ENCODE peak calls at places on chromosome 2, in six cellular contexts. W is PC-9, N is coronary artery, X is HFF-Myc, Q is transverse colon, A is astrocyte of the spinal cord. Y is an unnamed sample.

GRCh38 chr2:1686784-1687105 is 57.6 kb downstream of the PXDN start:
- DNase-seq in W (no peak), N (no peak), X (no peak), Q (no peak), A (peak; percentile 96), Y (no peak)

GRCh38 chr2:162126145-162126926 is 25.7 kb downstream of the GCG start:
- DNase-seq in W (no peak), N (no peak), X (no peak), Q (no peak), A (no peak), Y (no peak)

GRCh38 chr2:54560146-54560881 is 104.2 kb downstream of the SPTBN1 start:
- DNase-seq in W (no peak), N (peak; percentile 83), X (no peak), Q (peak; percentile 69), A (peak; percentile 71), Y (no peak)

GRCh38 chr2:226130192-226130591 is 669.4 kb downstream of the IRS1 start:
- DNase-seq in W (no peak), N (no peak), X (no peak), Q (no peak), A (peak; percentile 34), Y (no peak)

GRCh38 chr2:101330253-101330921 is 21.9 kb upstream of the RNF149 start:
- DNase-seq in W (peak; percentile 33), N (no peak), X (no peak), Q (peak; percentile 68), A (peak; percentile 49), Y (peak; percentile 24)

GRCh38 chr2:8525582-8526402 is 156.1 kb upstream of the ID2 start:
- DNase-seq in W (peak; percentile 43), N (no peak), X (no peak), Q (peak; percentile 90), A (peak; percentile 31), Y (no peak)

GRCh38 chr2:208571764-208572131 is 165.2 kb downstream of the PTH2R start:
- DNase-seq in W (no peak), N (no peak), X (no peak), Q (no peak), A (no peak), Y (no peak)

GRCh38 chr2:161223139-161223732 is 63.0 kb downstream of the TANK start:
- DNase-seq in W (no peak), N (no peak), X (no peak), Q (no peak), A (peak; percentile 66), Y (no peak)

GRCh38 chr2:215833531-215834162 is 179.7 kb downstream of the MREG start:
- DNase-seq in W (no peak), N (no peak), X (peak; percentile 43), Q (no peak), A (peak; percentile 91), Y (no peak)

GRCh38 chr2:56185582-56186046 is 1.8 kb downstream of the CCDC85A start:
- DNase-seq in W (peak; percentile 1), N (no peak), X (no peak), Q (no peak), A (peak; percentile 14), Y (no peak)

GRCh38 chr2:181780159-181781081 is 100.1 kb upstream of the NEUROD1 start:
- DNase-seq in W (peak; percentile 25), N (no peak), X (no peak), Q (peak; percentile 13), A (peak; percentile 79), Y (no peak)

GRCh38 chr2:38539086-38539485 is 63.6 kb downstream of the HNRNPLL start:
- DNase-seq in W (no peak), N (no peak), X (no peak), Q (no peak), A (no peak), Y (no peak)
- TF ChIP-seq CTCF in W (no peak), N (no peak), X (no peak), Q (no peak), A (no peak), Y (no peak)

GRCh38 chr2:220676695-220677094 is 895.4 kb downstream of the EPHA4 start:
- DNase-seq in W (no peak), N (no peak), X (no peak), Q (no peak), A (no peak), Y (no peak)

GRCh38 chr2:220669324-220669723 is 902.8 kb downstream of the EPHA4 start:
- DNase-seq in W (no peak), N (no peak), X (no peak), Q (no peak), A (no peak), Y (no peak)

GRCh38 chr2:220673475-220673874 is 898.6 kb downstream of the EPHA4 start:
- DNase-seq in W (no peak), N (no peak), X (no peak), Q (no peak), A (no peak), Y (no peak)

GRCh38 chr2:220670461-220670979 is 901.6 kb downstream of the EPHA4 start:
- DNase-seq in W (no peak), N (no peak), X (no peak), Q (peak; percentile 10), A (peak; percentile 5), Y (no peak)

GRCh38 chr2:220674033-220674432 is 898.1 kb downstream of the EPHA4 start:
- DNase-seq in W (no peak), N (no peak), X (no peak), Q (no peak), A (no peak), Y (no peak)
- TF ChIP-seq CTCF in W (no peak), N (no peak), X (no peak), Q (no peak), A (no peak), Y (no peak)

GRCh38 chr2:127158614-127159290 is 51.8 kb upstream of the BIN1 start:
- DNase-seq in W (no peak), N (no peak), X (no peak), Q (no peak), A (no peak), Y (no peak)

GRCh38 chr2:127157114-127157513 is 50.2 kb upstream of the BIN1 start:
- DNase-seq in W (no peak), N (no peak), X (no peak), Q (no peak), A (no peak), Y (no peak)

GRCh38 chr2:127155901-127156300 is 48.9 kb upstream of the BIN1 start:
- DNase-seq in W (no peak), N (no peak), X (no peak), Q (no peak), A (peak; percentile 43), Y (no peak)

GRCh38 chr2:127154985-127155650 is 48.2 kb upstream of the BIN1 start:
- DNase-seq in W (no peak), N (no peak), X (no peak), Q (no peak), A (peak; percentile 63), Y (no peak)

GRCh38 chr2:127157651-127158460 is 50.9 kb upstream of the BIN1 start:
- DNase-seq in W (no peak), N (no peak), X (no peak), Q (no peak), A (no peak), Y (no peak)
- TF ChIP-seq CTCF in W (no peak), N (no peak), X (no peak), Q (no peak), A (peak; percentile 40), Y (no peak)

DNA sequence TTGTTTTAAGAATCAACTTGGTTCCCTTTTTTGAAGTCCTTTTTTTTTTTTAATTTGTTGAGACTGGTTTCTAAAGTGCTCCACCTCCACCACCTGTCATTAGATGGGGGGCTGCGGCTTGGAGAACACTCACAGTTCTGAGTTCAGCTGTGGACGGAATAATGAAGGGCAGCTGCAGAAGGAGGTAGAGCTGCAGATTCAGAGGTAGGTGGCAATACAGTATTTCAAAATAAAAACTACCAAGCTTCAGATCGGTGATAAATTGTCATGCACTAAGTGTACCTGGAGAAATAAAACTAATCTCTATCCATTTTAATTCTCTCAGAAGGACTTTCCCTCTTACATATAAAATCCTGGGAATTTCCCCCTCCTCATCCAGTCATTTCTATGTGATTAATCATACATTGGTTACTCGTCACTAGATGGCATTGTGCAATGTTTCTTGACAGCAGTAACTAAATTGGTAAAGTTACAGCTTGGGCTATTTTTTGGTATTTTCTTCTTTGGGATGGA is 81.1 kb upstream of the SLC39A10 start:
- DNase-seq in W (no peak), N (no peak), X (peak; percentile 57), Q (peak; percentile 33), A (peak; percentile 69), Y (no peak)
- TF ChIP-seq CTCF in W (no peak), N (no peak), X (no peak), Q (no peak), A (no peak), Y (peak; percentile 27)

GRCh38 chr2:159677654-159678053 is 34.7 kb upstream of the MARCHF7 start:
- DNase-seq in W (no peak), N (no peak), X (no peak), Q (no peak), A (peak; percentile 31), Y (no peak)
- TF ChIP-seq CTCF in W (peak; percentile 54), N (no peak), X (peak; percentile 7), Q (no peak), A (peak; percentile 31), Y (no peak)

GRCh38 chr2:10552220-10552870 is 104.2 kb upstream of the ODC1 start:
- DNase-seq in W (no peak), N (no peak), X (no peak), Q (no peak), A (no peak), Y (no peak)
- TF ChIP-seq CTCF in W (no peak), N (no peak), X (no peak), Q (no peak), A (no peak), Y (no peak)

GRCh38 chr2:85770369-85770768 is 16.6 kb downstream of the ATOH8 start:
- DNase-seq in W (no peak), N (no peak), X (no peak), Q (no peak), A (peak; percentile 50), Y (no peak)

GRCh38 chr2:85767803-85768665 is 14.2 kb downstream of the ATOH8 start:
- DNase-seq in W (no peak), N (no peak), X (no peak), Q (no peak), A (no peak), Y (no peak)

GRCh38 chr2:85768713-85769112 is 14.9 kb downstream of the ATOH8 start:
- DNase-seq in W (no peak), N (no peak), X (no peak), Q (peak; percentile 51), A (peak; percentile 56), Y (no peak)

GRCh38 chr2:85769987-85770362 is 16.2 kb downstream of the ATOH8 start:
- DNase-seq in W (no peak), N (no peak), X (no peak), Q (no peak), A (no peak), Y (no peak)

DNA sequence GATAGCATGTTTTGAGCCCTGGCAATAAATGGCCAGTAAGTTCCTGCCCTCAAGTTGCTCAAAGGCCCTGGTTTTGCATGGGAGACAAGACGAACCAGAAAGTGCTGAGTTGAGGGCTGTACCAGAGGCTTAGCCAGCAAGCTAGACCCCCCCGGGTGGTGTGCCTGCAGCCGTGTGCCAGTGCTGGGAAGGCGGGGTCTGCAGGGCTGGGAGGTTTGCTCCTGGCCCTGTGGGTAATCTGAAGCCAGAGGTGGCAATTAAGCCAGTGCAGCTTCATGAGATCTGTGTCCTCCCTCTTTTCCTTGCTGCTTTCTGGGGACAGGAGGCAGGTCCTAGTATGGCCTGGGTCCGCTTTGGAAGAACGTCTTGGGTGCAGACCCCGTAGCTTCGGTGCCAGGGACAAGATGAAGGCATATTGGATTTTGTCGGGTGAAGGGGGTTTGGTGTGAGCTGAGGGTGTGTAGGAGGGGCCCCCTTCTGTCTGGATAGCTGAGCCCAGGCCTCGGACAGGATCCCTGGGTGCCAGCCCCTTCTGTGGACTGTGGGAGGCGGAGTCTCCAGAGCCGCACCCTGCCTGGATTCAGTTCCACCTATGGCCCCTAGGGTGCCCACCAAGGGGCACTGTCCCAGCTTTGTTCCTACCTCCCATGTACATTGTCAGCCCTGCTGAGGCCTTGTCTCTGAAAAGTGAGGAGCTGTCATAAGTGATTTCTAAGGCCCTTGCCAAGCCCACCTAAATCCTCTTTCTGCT is 15.6 kb downstream of the ATOH8 start:
- DNase-seq in W (no peak), N (no peak), X (no peak), Q (no peak), A (no peak), Y (no peak)
- TF ChIP-seq CTCF in W (peak; percentile 31), N (no peak), X (peak; percentile 24), Q (no peak), A (peak; percentile 49), Y (no peak)

Y was measured in natural killer cell.